ENCODE peak calls at places on chromosomes 16 and 17, in eight cellular contexts. Q is fibroblast of lung; H is activated CD4-positive, alpha-beta T cell treated with anti-CD3 and anti-CD28 coated beads for 1 hour; X is iris pigment epithelial cell; Y is EL; F is cardiac fibroblast; M is BJ; T is left kidney. N is an unnamed sample.

GRCh38 chr16:84482951-84483881 is 21.2 kb downstream of the MEAK7 start:
- DNase-seq in Q (no peak), T (no peak), H (no peak), X (no peak), Y (no peak), F (no peak), M (no peak), N (no peak)

GRCh38 chr16:1965610-1966009 is 984 bp upstream of the RPS2 start:
- DNase-seq in H (no peak), T (no peak), M (no peak), Y (no peak), X (no peak), Q (no peak), F (no peak), N (no peak)

GRCh38 chr17:79911430-79912399 is 72.5 kb upstream of the CBX4 start:
- DNase-seq in Y (no peak), M (no peak), T (no peak), Q (no peak), X (no peak), H (no peak), F (no peak), N (no peak)

GRCh38 chr17:19583871-19584270 is 50.2 kb downstream of the SLC47A1 start:
- DNase-seq in T (peak), F (no peak), Y (no peak), M (no peak), X (no peak), Q (no peak), H (no peak), N (no peak)

GRCh38 chr17:81189016-81189415 is 23.0 kb upstream of the AATK start:
- DNase-seq in F (no peak), M (no peak), X (no peak), H (no peak), T (no peak), Y (no peak), Q (no peak), N (no peak)

GRCh38 chr17:67911038-67911782 is 85.1 kb downstream of the C17orf58 start:
- DNase-seq in Q (no peak), T (no peak), H (no peak), M (no peak), X (no peak), Y (no peak), F (no peak), N (no peak)

GRCh38 chr16:13343981-13344380 is 442.6 kb downstream of the SHISA9 start:
- DNase-seq in Q (peak), F (no peak), M (no peak), H (no peak), Y (no peak), T (no peak), X (no peak), N (no peak)

GRCh38 chr17:13084420-13084819 is 66.6 kb upstream of the ELAC2 start:
- DNase-seq in M (no peak), X (no peak), Q (no peak), Y (no peak), T (no peak), H (no peak), F (no peak), N (no peak)

GRCh38 chr17:50634123-50634914 is at the start of gene ABCC3:
- DNase-seq in T (peak), M (no peak), H (no peak), X (no peak), Y (peak), Q (no peak), F (peak), N (peak)

GRCh38 chr16:80114699-80115098 is 426.1 kb upstream of the DYNLRB2 start:
- DNase-seq in T (no peak), M (no peak), X (no peak), Y (no peak), H (no peak), Q (peak), F (peak), N (no peak)

GRCh38 chr17:61570118-61570517 is 20.9 kb downstream of the NACA2 start:
- DNase-seq in X (peak), F (peak), T (no peak), Y (peak), M (no peak), Q (peak), H (no peak), N (no peak)

GRCh38 chr16:4613636-4614570 is 785 bp downstream of the UBALD1 start:
- DNase-seq in X (peak), Q (peak), F (peak), H (no peak), T (peak), M (no peak), Y (peak), N (peak)

GRCh38 chr17:73533127-73533526 is 111.1 kb downstream of the SDK2 start:
- DNase-seq in F (no peak), T (no peak), H (no peak), Y (no peak), M (no peak), X (no peak), Q (no peak), N (no peak)

GRCh38 chr17:39270923-39271322 is 45.2 kb upstream of the STAC2 start:
- DNase-seq in H (no peak), Y (peak), X (peak), Q (peak), T (peak), M (peak), F (peak), N (peak)

GRCh38 chr16:15967223-15967546 is 17.8 kb downstream of the ABCC1 start:
- DNase-seq in Y (no peak), F (no peak), X (no peak), M (no peak), H (no peak), T (no peak), Q (peak), N (no peak)

GRCh38 chr17:12554251-12554650 is 111.4 kb upstream of the MYOCD start:
- DNase-seq in M (peak), Q (no peak), X (no peak), Y (no peak), T (no peak), H (no peak), F (no peak), N (no peak)

GRCh38 chr16:89099905-89100304 is 6.3 kb downstream of the ACSF3 start:
- DNase-seq in X (peak), M (no peak), F (peak), Q (no peak), Y (no peak), H (no peak), T (no peak), N (no peak)

GRCh38 chr17:2192367-2193028 is 111.1 kb downstream of the SMG6 start:
- DNase-seq in H (peak), M (peak), T (no peak), Q (peak), F (peak), X (peak), Y (peak), N (peak)

GRCh38 chr17:57561072-57561861 is 183.8 kb downstream of the CCDC182 start:
- DNase-seq in Q (no peak), T (peak), X (no peak), Y (no peak), F (no peak), M (no peak), H (no peak), N (no peak)

GRCh38 chr16:11669380-11670146 is 1.3 kb downstream of the SNN start:
- DNase-seq in Y (peak), H (no peak), F (peak), X (no peak), T (no peak), M (no peak), Q (no peak), N (peak)

GRCh38 chr17:16991349-16992009 is 19.6 kb upstream of the TNFRSF13B start:
- DNase-seq in F (peak), X (peak), Q (peak), Y (peak), H (peak), M (no peak), T (peak), N (peak)

GRCh38 chr17:2084766-2085647 is 30.1 kb downstream of the HIC1 start:
- DNase-seq in M (peak), H (no peak), Y (peak), Q (peak), F (peak), T (peak), X (peak), N (no peak)

GRCh38 chr17:44314869-44315661 is 6.7 kb downstream of the RUNDC3A start:
- DNase-seq in Y (peak), T (peak), M (no peak), Q (no peak), H (no peak), X (peak), F (peak), N (peak)

GRCh38 chr17:82394296-82394695 is 22.7 kb downstream of the UTS2R start:
- DNase-seq in M (no peak), T (peak), H (no peak), Y (no peak), X (no peak), Q (no peak), F (no peak), N (no peak)

GRCh38 chr16:324451-325334 is 27.8 kb downstream of the AXIN1 start:
- DNase-seq in H (peak), Q (no peak), X (no peak), F (no peak), Y (no peak), M (no peak), T (peak), N (no peak)

GRCh38 chr16:86391987-86392386 is 118.3 kb upstream of the FOXF1 start:
- DNase-seq in M (no peak), Y (peak), H (no peak), X (peak), T (no peak), F (peak), Q (peak), N (peak)

GRCh38 chr16:57999366-57999970 is 1.0 kb downstream of the ZNF319 start:
- DNase-seq in Q (peak), M (no peak), T (peak), Y (peak), X (peak), F (peak), H (no peak), N (peak)

GRCh38 chr16:67923414-67924127 is 8.1 kb downstream of the CTRL start:
- DNase-seq in X (no peak), Q (peak), F (no peak), Y (no peak), M (no peak), T (no peak), H (no peak), N (no peak)

GRCh38 chr16:79810449-79811189 is 210.1 kb upstream of the MAF start:
- DNase-seq in Q (peak), F (no peak), Y (peak), M (no peak), T (no peak), X (no peak), H (no peak), N (no peak)

GRCh38 chr16:47499080-47499699 is 38.1 kb downstream of the PHKB start:
- DNase-seq in X (no peak), M (no peak), F (no peak), T (no peak), H (no peak), Q (no peak), Y (no peak), N (no peak)

GRCh38 chr17:76265624-76266243 is 586 bp downstream of the UBALD2 start:
- DNase-seq in T (peak), X (peak), M (no peak), Y (peak), Q (peak), H (no peak), F (peak), N (peak)

GRCh38 chr17:61638087-61638486 is 47.1 kb upstream of the NACA2 start:
- DNase-seq in Y (no peak), F (no peak), Q (no peak), M (no peak), T (no peak), H (no peak), X (no peak), N (no peak)

GRCh38 chr17:63571632-63572310 is 21.5 kb downstream of the DCAF7 start:
- DNase-seq in H (no peak), X (peak), M (peak), F (peak), T (no peak), Q (peak), Y (peak), N (peak)

GRCh38 chr16:84199097-84199496 is 8.1 kb downstream of the ADAD2 start:
- DNase-seq in H (no peak), T (no peak), X (no peak), F (no peak), Y (no peak), M (no peak), Q (no peak), N (no peak)

GRCh38 chr16:68385371-68385770 is 62.9 kb downstream of the SMPD3 start:
- DNase-seq in Q (no peak), M (no peak), T (no peak), X (no peak), Y (no peak), F (no peak), H (no peak), N (no peak)

GRCh38 chr16:25298165-25298872 is 40.7 kb upstream of the ZKSCAN2 start:
- DNase-seq in Q (no peak), Y (no peak), F (no peak), H (no peak), T (peak), X (no peak), M (no peak), N (no peak)

GRCh38 chr17:36482611-36483504 is 3.6 kb upstream of the ZNHIT3 start:
- DNase-seq in X (peak), T (peak), Q (peak), Y (peak), F (peak), M (no peak), H (peak), N (peak)

N was measured in hepatic stellate cell.